ENCODE peak calls at places on chromosomes 3 and 15, in eight cellular contexts. One of them, this sample, is unnamed.

GRCh38 chr15:41894791-41895463 is 1.1 kb upstream of the SPTBN5 start:
- DNase-seq in LHCN-M2: peak; percentile 18
- DNase-seq in WERI-Rb-1: peak; percentile 30
- DNase-seq in ACHN: peak; percentile 76
- DNase-seq in DMS153: peak; percentile 63
- DNase-seq in aorta: peak; percentile 92
- DNase-seq in left colon: peak; percentile 63
- DNase-seq in KBM-7: peak; percentile 63
- DNase-seq in this sample: no peak

GRCh38 chr3:172592898-172593669 is 69.9 kb upstream of the TNFSF10 start:
- DNase-seq in LHCN-M2: no peak
- DNase-seq in WERI-Rb-1: no peak
- DNase-seq in ACHN: no peak
- DNase-seq in DMS153: no peak
- DNase-seq in aorta: no peak
- DNase-seq in left colon: no peak
- DNase-seq in KBM-7: no peak
- DNase-seq in this sample: no peak

GRCh38 chr3:13705702-13706280 is 156.9 kb downstream of the FBLN2 start:
- DNase-seq in LHCN-M2: no peak
- DNase-seq in WERI-Rb-1: peak; percentile 1
- DNase-seq in ACHN: no peak
- DNase-seq in DMS153: no peak
- DNase-seq in aorta: peak; percentile 34
- DNase-seq in left colon: no peak
- DNase-seq in KBM-7: no peak
- DNase-seq in this sample: no peak

GRCh38 chr3:188941103-188941502 is 230.7 kb upstream of the TPRG1 start:
- DNase-seq in LHCN-M2: no peak
- DNase-seq in WERI-Rb-1: no peak
- DNase-seq in ACHN: no peak
- DNase-seq in DMS153: no peak
- DNase-seq in aorta: peak; percentile 70
- DNase-seq in left colon: no peak
- DNase-seq in KBM-7: no peak
- DNase-seq in this sample: no peak

GRCh38 chr15:62554164-62554563 is 389.1 kb upstream of the C2CD4B start:
- DNase-seq in LHCN-M2: no peak
- DNase-seq in WERI-Rb-1: no peak
- DNase-seq in ACHN: no peak
- DNase-seq in DMS153: no peak
- DNase-seq in aorta: no peak
- DNase-seq in left colon: no peak
- DNase-seq in KBM-7: no peak
- DNase-seq in this sample: peak; percentile 5

GRCh38 chr3:49518016-49518415 is 36.3 kb upstream of the BSN start:
- DNase-seq in LHCN-M2: no peak
- DNase-seq in WERI-Rb-1: no peak
- DNase-seq in ACHN: no peak
- DNase-seq in DMS153: no peak
- DNase-seq in aorta: no peak
- DNase-seq in left colon: no peak
- DNase-seq in KBM-7: no peak
- DNase-seq in this sample: no peak

GRCh38 chr15:100902436-100903190 is 16.5 kb upstream of the LRRK1 start:
- DNase-seq in LHCN-M2: peak; percentile 30
- DNase-seq in WERI-Rb-1: no peak
- DNase-seq in ACHN: no peak
- DNase-seq in DMS153: peak; percentile 27
- DNase-seq in aorta: peak; percentile 83
- DNase-seq in left colon: peak; percentile 80
- DNase-seq in KBM-7: peak; percentile 72
- DNase-seq in this sample: no peak

GRCh38 chr15:49026700-49027099 is 19.5 kb downstream of the SECISBP2L start:
- DNase-seq in LHCN-M2: no peak
- DNase-seq in WERI-Rb-1: no peak
- DNase-seq in ACHN: no peak
- DNase-seq in DMS153: no peak
- DNase-seq in aorta: no peak
- DNase-seq in left colon: no peak
- DNase-seq in KBM-7: no peak
- DNase-seq in this sample: no peak

This sample was measured in OCI-M1.